ENCODE peak calls at places on chromosomes 5 and 9, in eight cellular contexts. Q, P, Y, V, F, K, I and J are unnamed samples.

GRCh38 chr5:55570026-55570425 is 35.3 kb upstream of the PLPP1 start:
- DNase-seq in Q (no peak), P (peak), Y (peak), V (no peak), F (no peak), K (no peak), I (no peak), J (peak)

GRCh38 chr5:169350016-169350415 is 49.1 kb upstream of the SLIT3 start:
- DNase-seq in Q (no peak), P (peak), Y (peak), V (no peak), F (no peak), K (no peak), I (no peak), J (peak)

GRCh38 chr9:99162759-99163364 is 57.9 kb downstream of the TGFBR1 start:
- DNase-seq in Q (peak), P (no peak), Y (peak), V (no peak), F (no peak), K (no peak), I (peak), J (peak)

GRCh38 chr5:73812457-73812856 is 186.5 kb downstream of the ARHGEF28 start:
- DNase-seq in Q (no peak), P (no peak), Y (no peak), V (no peak), F (no peak), K (no peak), I (no peak), J (no peak)

GRCh38 chr9:112751059-112751795 is 667 bp downstream of the SNX30 start:
- DNase-seq in Q (peak), P (peak), Y (peak), V (peak), F (peak), K (peak), I (peak), J (peak)

GRCh38 chr9:129838707-129839259 is 3.5 kb downstream of the USP20 start:
- DNase-seq in Q (no peak), P (peak), Y (peak), V (no peak), F (no peak), K (no peak), I (peak), J (peak)

GRCh38 chr5:127416896-127417295 is 100.5 kb upstream of the PRRC1 start:
- DNase-seq in Q (no peak), P (no peak), Y (no peak), V (no peak), F (no peak), K (no peak), I (no peak), J (no peak)

GRCh38 chr5:172361566-172362238 is 78.1 kb upstream of the UBTD2 start:
- DNase-seq in Q (no peak), P (peak), Y (peak), V (no peak), F (no peak), K (no peak), I (no peak), J (peak)

GRCh38 chr5:90866333-90866732 is 307.7 kb downstream of the ADGRV1 start:
- DNase-seq in Q (peak), P (no peak), Y (peak), V (no peak), F (no peak), K (no peak), I (peak), J (peak)

GRCh38 chr5:133409210-133409674 is 203.1 kb downstream of the FSTL4 start:
- DNase-seq in Q (no peak), P (no peak), Y (no peak), V (no peak), F (no peak), K (no peak), I (no peak), J (no peak)

GRCh38 chr5:168047043-168047668 is 244.3 kb upstream of the WWC1 start:
- DNase-seq in Q (peak), P (no peak), Y (peak), V (no peak), F (peak), K (peak), I (peak), J (peak)

GRCh38 chr9:110977259-110977709 is 61.0 kb downstream of the LPAR1 start:
- DNase-seq in Q (no peak), P (peak), Y (peak), V (no peak), F (no peak), K (peak), I (no peak), J (peak)

GRCh38 chr9:122186777-122187176 is 27.1 kb downstream of the MORN5 start:
- DNase-seq in Q (no peak), P (no peak), Y (no peak), V (no peak), F (no peak), K (no peak), I (no peak), J (no peak)

GRCh38 chr5:6757414-6757969 is 44.3 kb downstream of the TENT4A start:
- DNase-seq in Q (no peak), P (no peak), Y (no peak), V (no peak), F (no peak), K (no peak), I (no peak), J (no peak)

GRCh38 chr5:68171101-68171558 is 44.4 kb upstream of the PIK3R1 start:
- DNase-seq in Q (no peak), P (peak), Y (peak), V (no peak), F (no peak), K (no peak), I (no peak), J (peak)

GRCh38 chr9:103999375-104000062 is 94.6 kb upstream of the SMC2 start:
- DNase-seq in Q (no peak), P (no peak), Y (no peak), V (no peak), F (no peak), K (no peak), I (no peak), J (no peak)

GRCh38 chr5:150075233-150075632 is 11.1 kb downstream of the CSF1R start:
- DNase-seq in Q (peak), P (no peak), Y (no peak), V (no peak), F (no peak), K (no peak), I (no peak), J (no peak)

GRCh38 chr9:97983524-97984187 is 515 bp downstream of the ANP32B start:
- DNase-seq in Q (peak), P (peak), Y (peak), V (peak), F (no peak), K (peak), I (no peak), J (peak)

GRCh38 chr9:34125681-34126206 is 754 bp downstream of the DCAF12 start:
- DNase-seq in Q (peak), P (peak), Y (peak), V (no peak), F (no peak), K (no peak), I (no peak), J (peak)

GRCh38 chr5:55234171-55234700 is 828 bp upstream of the CCNO start:
- DNase-seq in Q (peak), P (no peak), Y (peak), V (no peak), F (peak), K (peak), I (no peak), J (peak)

GRCh38 chr5:172891716-172892421 is 57.8 kb downstream of the ERGIC1 start:
- DNase-seq in Q (no peak), P (no peak), Y (peak), V (no peak), F (no peak), K (no peak), I (no peak), J (peak)

GRCh38 chr5:161889971-161890370 is 42.1 kb downstream of the GABRA1 start:
- DNase-seq in Q (peak), P (no peak), Y (no peak), V (no peak), F (no peak), K (no peak), I (no peak), J (no peak)

GRCh38 chr9:101333923-101334702 is 50.7 kb downstream of the BAAT start:
- DNase-seq in Q (no peak), P (no peak), Y (no peak), V (no peak), F (no peak), K (no peak), I (no peak), J (no peak)

GRCh38 chr5:84406111-84406510 is 21.4 kb upstream of the EDIL3 start:
- DNase-seq in Q (no peak), P (no peak), Y (no peak), V (no peak), F (no peak), K (no peak), I (no peak), J (no peak)

GRCh38 chr9:86575825-86576488 is 221.7 kb upstream of the TUT7 start:
- DNase-seq in Q (no peak), P (no peak), Y (no peak), V (no peak), F (no peak), K (no peak), I (no peak), J (no peak)

GRCh38 chr9:27489087-27489876 is 34.8 kb upstream of the IFNK start:
- DNase-seq in Q (peak), P (no peak), Y (no peak), V (no peak), F (no peak), K (no peak), I (no peak), J (no peak)

GRCh38 chr9:79670269-79670961 is 98.7 kb downstream of the TLE4 start:
- DNase-seq in Q (no peak), P (no peak), Y (peak), V (no peak), F (no peak), K (no peak), I (no peak), J (no peak)

GRCh38 chr5:174312641-174313040 is 267.1 kb downstream of the NSG2 start:
- DNase-seq in Q (no peak), P (no peak), Y (no peak), V (no peak), F (no peak), K (no peak), I (no peak), J (no peak)

GRCh38 chr9:76898786-76899185 is 7.1 kb downstream of the PRUNE2 start:
- DNase-seq in Q (no peak), P (no peak), Y (no peak), V (no peak), F (no peak), K (no peak), I (no peak), J (no peak)

GRCh38 chr5:181203842-181204560 is 995 bp downstream of the TRIM7 start:
- DNase-seq in Q (peak), P (no peak), Y (no peak), V (no peak), F (no peak), K (no peak), I (no peak), J (peak)